ENCODE peak calls at places on chromosomes 16 and 17, in eight cellular contexts. J, V, B, F, X, I, Y and K are unnamed samples.

GRCh38 chr17:2981325-2981724 is 82.1 kb downstream of the OR1D5 start:
- DNase-seq in B (no peak), Y (no peak), I (no peak), J (no peak), V (no peak), F (peak; percentile 29), X (no peak), K (no peak)

GRCh38 chr17:42541041-42541833 is 5.2 kb downstream of the NAGLU start:
- DNase-seq in J (no peak), B (no peak), X (no peak), I (peak; percentile 48), V (peak; percentile 61), Y (no peak), F (no peak), K (no peak)

GRCh38 chr16:67525176-67525860 is 3.3 kb upstream of the RIPOR1 start:
- DNase-seq in V (no peak), F (no peak), X (no peak), J (no peak), B (peak; percentile 12), Y (no peak), I (no peak), K (no peak)

GRCh38 chr17:12242390-12242954 is 221.8 kb downstream of the MAP2K4 start:
- DNase-seq in V (no peak), B (no peak), F (no peak), J (no peak), Y (no peak), I (no peak), X (peak; percentile 5), K (no peak)

GRCh38 chr17:81315170-81315884 is 20.2 kb upstream of the SLC38A10 start:
- DNase-seq in V (no peak), B (no peak), J (no peak), X (no peak), I (no peak), Y (no peak), F (no peak), K (no peak)

GRCh38 chr17:40779181-40779909 is 3.0 kb downstream of the KRT27 start:
- DNase-seq in V (no peak), F (no peak), B (no peak), J (no peak), I (no peak), Y (no peak), X (no peak), K (no peak)

GRCh38 chr17:34850964-34851363 is 110.3 kb downstream of the CCT6B start:
- DNase-seq in J (no peak), X (no peak), I (no peak), Y (no peak), B (no peak), F (no peak), V (no peak), K (no peak)

GRCh38 chr16:75591001-75591852 is 25.0 kb downstream of the GABARAPL2 start:
- DNase-seq in V (peak; percentile 31), X (peak; percentile 46), F (peak; percentile 58), B (peak; percentile 77), Y (no peak), I (no peak), J (peak; percentile 81), K (no peak)

GRCh38 chr16:85046957-85047866 is 19.6 kb downstream of the KIAA0513 start:
- DNase-seq in I (peak; percentile 76), Y (no peak), B (no peak), J (no peak), F (no peak), X (peak; percentile 52), V (peak; percentile 72), K (no peak)
- TF ChIP-seq POLR2A in I (no peak), Y (no peak), B (no peak), J (no peak), F (no peak), X (no peak), V (peak; percentile 23), K (no peak)

GRCh38 chr16:424033-424622 is 1.3 kb upstream of the RAB11FIP3 start:
- DNase-seq in F (peak; percentile 65), V (peak; percentile 60), Y (peak; percentile 90), I (peak; percentile 35), B (peak; percentile 92), X (peak; percentile 91), J (peak; percentile 77), K (peak; percentile 94)
- TF ChIP-seq POLR2A in F (no peak), V (no peak), Y (peak; percentile 65), I (no peak), B (peak; percentile 12), X (no peak), J (no peak), K (no peak)

GRCh38 chr16:87949071-87949744 is 2.0 kb upstream of the BANP start:
- DNase-seq in V (peak; percentile 41), J (no peak), X (no peak), I (no peak), F (no peak), B (no peak), Y (peak; percentile 23), K (no peak)
- TF ChIP-seq POLR2A in V (no peak), J (no peak), X (no peak), I (no peak), F (no peak), B (no peak), Y (no peak), K (no peak)

DNA sequence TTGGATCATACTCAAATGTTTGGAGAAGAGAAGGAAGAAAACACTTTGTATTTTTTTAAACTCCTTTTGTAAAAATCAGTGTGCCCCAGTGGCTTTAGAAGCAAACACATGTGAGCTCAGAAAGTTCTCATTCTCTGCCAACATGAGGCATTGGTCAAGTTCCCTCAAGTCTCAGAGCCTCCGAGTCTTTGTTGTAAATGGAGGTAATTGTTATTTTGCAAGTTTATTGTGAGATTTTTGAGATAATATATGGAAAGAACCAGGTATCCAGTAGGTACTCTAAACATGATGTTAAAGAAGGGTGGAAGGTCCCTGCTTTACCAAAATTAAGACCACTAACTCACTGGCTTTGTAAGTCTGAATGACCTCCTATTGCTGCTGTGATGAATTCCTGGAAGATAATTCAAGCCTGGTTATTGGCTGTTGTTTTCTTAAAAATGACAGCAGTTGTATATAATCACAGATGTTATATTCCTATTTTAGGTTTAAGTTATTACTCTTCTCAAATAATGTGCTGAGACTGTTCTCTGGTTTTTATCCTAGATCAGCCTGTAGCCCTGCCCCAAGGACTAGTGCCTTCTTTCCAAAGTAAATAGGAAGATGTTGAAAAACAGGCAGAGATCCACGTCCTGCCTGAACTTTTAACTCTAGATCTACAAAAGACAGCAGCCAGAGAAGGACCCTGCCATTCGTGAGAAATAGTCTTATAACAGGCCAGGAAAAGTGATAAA is 2.4 kb downstream of the HLF start:
- DNase-seq in I (no peak), J (no peak), V (no peak), X (no peak), B (no peak), F (no peak), Y (no peak), K (no peak)
- TF ChIP-seq POLR2A in I (no peak), J (no peak), V (no peak), X (no peak), B (peak; percentile 42), F (no peak), Y (no peak), K (no peak)

GRCh38 chr16:684067-684794 is at the start of gene JMJD8:
- DNase-seq in F (peak; percentile 99), X (peak; percentile 96), B (peak; percentile 95), Y (peak; percentile 98), I (peak; percentile 98), V (peak; percentile 98), J (peak; percentile 98), K (peak; percentile 99)
- TF ChIP-seq POLR2A in F (no peak), X (peak; percentile 39), B (peak; percentile 32), Y (peak; percentile 69), I (no peak), V (peak; percentile 51), J (peak; percentile 80), K (no peak)

GRCh38 chr16:10938321-10938720 is 3.9 kb downstream of the DEXI start:
- DNase-seq in B (no peak), J (no peak), F (no peak), V (no peak), Y (no peak), I (no peak), X (no peak), K (no peak)
- TF ChIP-seq POLR2A in B (no peak), J (no peak), F (no peak), V (no peak), Y (no peak), I (no peak), X (no peak), K (no peak)